ENCODE peak calls at places on chromosomes 7 and 10, in nine cellular contexts. G is IMR-90; A is body of pancreas; B is cardiac muscle cell; W is tibial nerve; L is fibroblast of lung; Y is kidney; M is A549; O is CD8-positive, alpha-beta T cell. C is an unnamed sample.

GRCh38 chr10:6072215-6072941 is 10.2 kb upstream of the IL2RA start:
- DNase-seq in G (no peak), A (no peak), B (no peak), W (no peak), L (no peak), Y (no peak), M (no peak), O (no peak), C (no peak)

GRCh38 chr10:131961777-131962450 is 19.8 kb downstream of the BNIP3 start:
- DNase-seq in G (no peak), A (peak; percentile 8), B (no peak), W (no peak), L (no peak), Y (no peak), M (no peak), O (no peak), C (no peak)

GRCh38 chr10:93071674-93072224 is 1.9 kb upstream of the CYP26A1 start:
- DNase-seq in G (no peak), A (peak; percentile 33), B (no peak), W (no peak), L (no peak), Y (peak; percentile 72), M (peak; percentile 43), O (no peak), C (no peak)

GRCh38 chr10:46020871-46021553 is 9.4 kb downstream of the NCOA4 start:
- DNase-seq in G (peak; percentile 89), A (no peak), B (peak; percentile 92), W (no peak), L (peak; percentile 92), Y (no peak), M (no peak), O (no peak), C (no peak)

GRCh38 chr7:70698219-70698832 is 433.6 kb upstream of the GALNT17 start:
- DNase-seq in G (peak; percentile 73), A (peak; percentile 58), B (peak; percentile 76), W (peak; percentile 57), L (peak; percentile 81), Y (no peak), M (peak; percentile 55), O (peak; percentile 36), C (no peak)

GRCh38 chr7:5377279-5377678 is 46.4 kb downstream of the TNRC18 start:
- DNase-seq in G (no peak), A (no peak), B (no peak), W (no peak), L (no peak), Y (no peak), M (no peak), O (no peak), C (no peak)

GRCh38 chr7:106604303-106604918 is 56.5 kb downstream of the CCDC71L start:
- DNase-seq in G (no peak), A (no peak), B (no peak), W (no peak), L (no peak), Y (no peak), M (no peak), O (no peak), C (no peak)

GRCh38 chr10:649798-650690 is 39.4 kb downstream of the DIP2C start:
- DNase-seq in G (peak; percentile 82), A (peak; percentile 93), B (no peak), W (no peak), L (peak; percentile 87), Y (peak; percentile 80), M (peak; percentile 83), O (no peak), C (no peak)

GRCh38 chr10:34578468-34578867 is 236.6 kb downstream of the PARD3 start:
- DNase-seq in G (no peak), A (no peak), B (no peak), W (no peak), L (no peak), Y (no peak), M (no peak), O (no peak), C (no peak)

GRCh38 chr10:34580214-34580613 is 234.9 kb downstream of the PARD3 start:
- DNase-seq in G (no peak), A (peak; percentile 10), B (no peak), W (no peak), L (no peak), Y (no peak), M (peak; percentile 35), O (no peak), C (no peak)

GRCh38 chr10:34584164-34584563 is 230.9 kb downstream of the PARD3 start:
- DNase-seq in G (peak; percentile 95), A (peak; percentile 7), B (peak; percentile 93), W (no peak), L (peak; percentile 94), Y (no peak), M (no peak), O (no peak), C (no peak)

GRCh38 chr10:34580643-34581042 is 234.5 kb downstream of the PARD3 start:
- DNase-seq in G (peak; percentile 63), A (peak; percentile 46), B (peak; percentile 68), W (no peak), L (peak; percentile 43), Y (no peak), M (peak; percentile 81), O (no peak), C (no peak)

DNA sequence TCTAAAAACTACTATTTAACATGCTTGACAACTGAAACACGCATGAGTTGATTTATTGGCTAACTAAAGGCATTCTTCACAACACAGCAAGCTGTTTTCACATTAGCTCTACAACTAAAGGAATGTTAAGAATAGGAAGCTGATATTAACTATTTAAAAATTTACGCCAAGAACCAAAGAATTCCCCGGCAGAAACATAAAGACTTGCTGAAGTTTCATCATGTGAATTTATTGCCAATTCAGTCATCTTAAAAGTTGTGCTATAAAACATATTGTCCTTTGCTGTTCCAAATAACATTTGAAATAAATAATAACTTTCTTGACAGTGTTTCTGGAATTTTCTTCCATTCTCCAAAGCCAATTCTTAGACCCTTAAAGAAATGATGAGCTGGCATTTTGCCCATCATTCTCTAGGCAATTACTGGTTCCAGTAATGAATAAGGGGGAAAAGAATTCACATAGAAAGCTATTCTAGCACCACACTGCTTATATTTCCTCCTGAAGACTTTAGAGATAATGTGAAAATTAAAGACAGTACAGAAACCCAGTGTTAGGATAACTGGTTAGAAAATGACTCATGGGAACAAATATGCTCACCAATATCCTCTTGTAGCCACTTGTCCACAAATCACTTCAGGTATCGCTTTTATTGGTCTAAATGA is 233.1 kb downstream of the PARD3 start:
- DNase-seq in G (peak; percentile 56), A (no peak), B (peak; percentile 70), W (no peak), L (peak; percentile 52), Y (no peak), M (no peak), O (no peak), C (no peak)
- H3K27ac ChIP-seq in G (no peak overlapping the region), A (peak overlapping the region; percentile 31), B (no peak overlapping the region), W (no peak overlapping the region), L (no peak overlapping the region), Y (no peak overlapping the region), M (peak overlapping the region; percentile 65), O (no peak overlapping the region), C (no peak overlapping the region)

GRCh38 chr7:98483964-98484545 is 83.2 kb upstream of the BAIAP2L1 start:
- DNase-seq in G (no peak), A (no peak), B (no peak), W (no peak), L (no peak), Y (peak; percentile 46), M (no peak), O (no peak), C (no peak)

GRCh38 chr7:98479318-98479717 is 78.4 kb upstream of the BAIAP2L1 start:
- DNase-seq in G (no peak), A (no peak), B (no peak), W (no peak), L (no peak), Y (no peak), M (no peak), O (no peak), C (no peak)

GRCh38 chr7:98488167-98488566 is 87.3 kb upstream of the BAIAP2L1 start:
- DNase-seq in G (no peak), A (no peak), B (no peak), W (no peak), L (no peak), Y (peak; percentile 18), M (no peak), O (no peak), C (no peak)

DNA sequence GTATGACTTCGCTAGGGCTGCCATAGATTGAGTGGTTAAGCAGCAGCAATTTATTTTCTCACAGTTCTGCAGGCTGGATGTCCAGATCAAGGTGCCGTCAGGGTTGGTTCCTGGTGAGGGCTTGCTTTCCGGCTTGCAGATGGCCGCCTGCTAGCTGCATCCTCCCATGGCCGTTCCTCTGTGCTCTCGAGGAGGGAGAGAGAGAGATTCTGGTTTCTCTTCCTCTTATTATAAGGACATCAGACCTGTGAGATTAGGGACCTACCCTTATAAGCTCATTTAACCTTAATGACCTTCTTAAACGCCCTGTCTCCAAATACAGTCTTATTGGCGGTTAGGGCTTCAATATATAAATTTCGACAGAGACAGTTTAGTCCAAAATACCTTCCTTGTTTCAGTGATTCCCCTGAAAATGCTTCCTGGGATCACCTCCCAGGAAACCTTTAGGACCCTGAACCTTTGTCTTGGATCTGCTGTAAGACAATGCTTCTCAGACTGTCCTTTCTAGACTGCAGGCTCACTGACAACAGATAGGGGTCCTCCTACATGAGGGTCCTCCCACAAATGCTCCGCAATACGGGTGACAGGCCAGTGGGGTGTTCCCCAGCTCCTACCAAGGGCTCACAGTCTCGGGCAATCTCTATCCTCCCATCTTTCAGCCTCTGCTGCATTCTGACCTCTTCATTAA is 82.5 kb upstream of the BAIAP2L1 start:
- DNase-seq in G (no peak), A (no peak), B (no peak), W (no peak), L (no peak), Y (peak; percentile 38), M (no peak), O (no peak), C (no peak)
- TF ChIP-seq CTCF in G (no peak), A (no peak), B (no peak), W (no peak), L (no peak), Y (no peak), M (no peak), O (no peak), C (no peak)

GRCh38 chr7:141950796-141951195 is 4.0 kb upstream of the CLEC5A start:
- DNase-seq in G (no peak), A (peak; percentile 18), B (no peak), W (no peak), L (no peak), Y (no peak), M (no peak), O (no peak), C (no peak)
- H3K4me1 ChIP-seq in G (no peaks in the 10 kb centered on the region), A (no peaks in the 10 kb centered on the region), B (no peaks in the 10 kb centered on the region), W (no peaks in the 10 kb centered on the region), L (no peaks in the 10 kb centered on the region), Y (no peaks in the 10 kb centered on the region), M (no peaks in the 10 kb centered on the region), O (no peaks in the 10 kb centered on the region), C (no peaks in the 10 kb centered on the region)

DNA sequence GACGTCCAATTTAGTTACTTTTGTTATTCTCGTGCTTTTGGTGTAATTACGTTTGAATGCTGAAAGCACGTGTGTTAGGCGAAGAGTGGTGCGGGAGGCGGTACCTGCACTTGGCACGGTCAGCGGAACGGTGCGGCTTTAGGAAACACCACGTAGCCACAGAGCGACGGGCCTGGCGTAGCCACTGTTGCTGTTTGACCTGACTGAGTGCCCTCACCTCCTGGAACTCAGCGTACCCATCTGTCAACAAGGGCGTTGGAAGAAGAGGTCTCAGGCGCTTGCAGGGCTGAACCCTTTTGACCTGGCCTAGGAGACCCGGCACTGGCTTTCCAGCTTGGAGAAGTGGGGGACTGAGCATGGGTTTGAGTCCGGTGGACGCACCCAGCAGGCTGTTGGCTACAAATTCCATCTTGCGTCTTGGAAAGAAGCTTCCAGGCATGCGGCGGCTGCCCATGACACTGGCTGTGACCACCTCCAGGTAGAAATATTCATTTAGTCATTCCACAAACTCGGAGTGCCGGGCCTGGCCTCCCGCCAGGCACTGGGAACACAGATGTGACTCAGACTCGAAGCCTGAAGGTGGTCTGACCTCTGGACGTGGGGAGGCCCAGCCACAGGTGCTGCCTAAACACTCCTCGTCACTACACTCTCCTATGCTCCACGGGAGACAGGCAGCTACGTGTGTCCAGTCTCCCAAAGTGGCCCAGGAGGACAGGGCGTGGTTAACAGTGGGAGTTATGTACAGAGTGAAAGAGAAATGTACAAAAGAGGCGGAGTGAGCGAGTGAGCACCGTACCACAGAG is 22.2 kb downstream of the FAM20C start:
- DNase-seq in G (peak; percentile 81), A (no peak), B (no peak), W (no peak), L (peak; percentile 37), Y (no peak), M (peak; percentile 64), O (no peak), C (no peak)
- H3K27ac ChIP-seq in G (no peak overlapping the region), A (no peak overlapping the region), B (no peak overlapping the region), W (no peak overlapping the region), L (no peak overlapping the region), Y (no peak overlapping the region), M (peak overlapping the region; percentile 57), O (no peak overlapping the region), C (no peak overlapping the region)

C was measured in thoracic aorta.